ENCODE peak calls at places on chromosome 12, in five cellular contexts. C is A549; S is IMR-90; J is sigmoid colon; Y is CD8-positive, alpha-beta T cell. X is an unnamed sample. For H3K9me3, the result is how much of the 10 kb centered on the place peaks cover.

GRCh38 chr12:6372403-6373003 is 2.9 kb downstream of the SCNN1A start:
- DNase-seq in Y (no peak), J (peak), S (peak), C (peak), X (no peak)

GRCh38 chr12:49055978-49056754 is 4.4 kb downstream of the KMT2D start:
- DNase-seq in S (peak), J (peak), Y (peak), C (peak), X (peak)

GRCh38 chr12:76455582-76456345 is 103.8 kb downstream of the OSBPL8 start:
- DNase-seq in Y (no peak), J (no peak), C (peak), S (peak), X (no peak)

GRCh38 chr12:124558298-124558697 is 9.1 kb downstream of the NCOR2 start:
- DNase-seq in J (no peak), Y (no peak), S (no peak), C (no peak), X (no peak)

GRCh38 chr12:111154180-111154579 is 214.7 kb downstream of the PHETA1 start:
- DNase-seq in J (no peak), Y (no peak), C (no peak), S (no peak), X (no peak)

GRCh38 chr12:113149361-113150150 is at the start of gene CFAP73:
- DNase-seq in J (no peak), C (peak), Y (no peak), S (peak), X (no peak)

GRCh38 chr12:15273896-15274295 is 48.4 kb upstream of the PTPRO start:
- DNase-seq in J (no peak), S (no peak), C (no peak), Y (no peak), X (no peak)

GRCh38 chr12:71719647-71720370 is 33.9 kb downstream of the TMEM19 start:
- DNase-seq in C (no peak), J (no peak), Y (no peak), S (peak), X (no peak)

GRCh38 chr12:107352347-107353081 is 259.2 kb upstream of the CRY1 start:
- DNase-seq in Y (no peak), C (peak), S (no peak), J (no peak), X (no peak)

GRCh38 chr12:103742349-103742784 is 98.7 kb downstream of the NT5DC3 start:
- DNase-seq in J (no peak), C (no peak), S (no peak), Y (no peak), X (no peak)

GRCh38 chr12:96986883-96987523 is 79.9 kb downstream of the NEDD1 start:
- DNase-seq in J (no peak), Y (no peak), C (peak), S (peak), X (no peak)

GRCh38 chr12:50132505-50133135 is 20.6 kb downstream of the COX14 start:
- DNase-seq in S (peak), J (no peak), Y (no peak), C (no peak), X (no peak)

GRCh38 chr12:92553389-92553788 is 149.4 kb upstream of the PLEKHG7 start:
- DNase-seq in Y (no peak), C (no peak), S (no peak), J (peak), X (no peak)

GRCh38 chr12:91863702-91864101 is 281.9 kb downstream of the BTG1 start:
- DNase-seq in J (no peak), S (no peak), Y (no peak), C (no peak), X (no peak)

GRCh38 chr12:30978639-30979038 is 52.1 kb downstream of the TSPAN11 start:
- DNase-seq in J (peak), C (no peak), S (no peak), Y (no peak), X (no peak)

GRCh38 chr12:91226-91625 is 24.7 kb downstream of the IQSEC3 start:
- DNase-seq in S (no peak), C (no peak), J (no peak), Y (no peak), X (no peak)

GRCh38 chr12:13523926-13524325 is 327.4 kb downstream of the EMP1 start:
- DNase-seq in Y (no peak), C (no peak), S (no peak), J (no peak), X (no peak)

GRCh38 chr12:92065018-92065499 is 80.6 kb downstream of the BTG1 start:
- DNase-seq in C (peak), Y (no peak), S (peak), J (peak), X (peak)

GRCh38 chr12:6469609-6470374 is 685 bp downstream of the VAMP1 start:
- DNase-seq in C (no peak), J (no peak), S (no peak), Y (no peak), X (no peak)

GRCh38 chr12:12922191-12922616 is 29.8 kb downstream of the GPRC5D start:
- DNase-seq in Y (no peak), J (no peak), C (no peak), S (peak), X (no peak)

GRCh38 chr12:12714276-12715001 is 2.7 kb upstream of the CDKN1B start:
- DNase-seq in Y (peak), S (peak), C (no peak), J (no peak), X (no peak)

GRCh38 chr12:23630524-23630923 is 318.9 kb downstream of the SOX5 start:
- DNase-seq in J (no peak), S (no peak), C (no peak), Y (no peak), X (no peak)

GRCh38 chr12:51721281-51721940 is 127.1 kb downstream of the FIGNL2 start:
- DNase-seq in S (peak), Y (peak), C (no peak), J (peak), X (peak)

GRCh38 chr12:119090865-119091264 is 87.9 kb upstream of the HSPB8 start:
- DNase-seq in S (no peak), J (no peak), Y (no peak), C (no peak), X (no peak)

GRCh38 chr12:117105902-117106301 is 6.7 kb upstream of the TESC start:
- DNase-seq in S (no peak), C (no peak), J (no peak), Y (no peak), X (peak)

GRCh38 chr12:122981036-122981471 is 573 bp downstream of the ARL6IP4 start:
- DNase-seq in S (no peak), Y (no peak), J (no peak), C (no peak), X (no peak)

GRCh38 chr12:25052191-25053020 is 103.5 kb upstream of the BCAT1 start:
- DNase-seq in S (no peak), J (no peak), Y (peak), C (no peak), X (peak)

GRCh38 chr12:74021937-74022336 is 515.7 kb upstream of the ATXN7L3B start:
- DNase-seq in J (no peak), C (peak), Y (no peak), S (no peak), X (no peak)

GRCh38 chr12:7099290-7099996 is 7.2 kb upstream of the C1R start:
- DNase-seq in Y (no peak), J (peak), C (no peak), S (no peak), X (no peak)

GRCh38 chr12:57779736-57780135 is 2.9 kb upstream of the TSFM start:
- DNase-seq in Y (no peak), S (peak), J (no peak), C (no peak), X (no peak)

GRCh38 chr12:53694746-53695145 is 18.9 kb upstream of the ATP5MC2 start:
- DNase-seq in J (no peak), S (no peak), Y (no peak), C (no peak), X (no peak)

GRCh38 chr12:5081016-5081415 is 37.3 kb downstream of the KCNA5 start:
- DNase-seq in S (no peak), C (no peak), J (no peak), Y (no peak), X (no peak)

GRCh38 chr12:34305176-34305575 is 282.9 kb downstream of the ALG10 start:
- DNase-seq in Y (no peak), C (no peak), S (no peak), J (no peak), X (no peak)
- H3K9me3 ChIP-seq in Y (under half), C (under half), S (half or more), J (under half), X (under half)

DNA sequence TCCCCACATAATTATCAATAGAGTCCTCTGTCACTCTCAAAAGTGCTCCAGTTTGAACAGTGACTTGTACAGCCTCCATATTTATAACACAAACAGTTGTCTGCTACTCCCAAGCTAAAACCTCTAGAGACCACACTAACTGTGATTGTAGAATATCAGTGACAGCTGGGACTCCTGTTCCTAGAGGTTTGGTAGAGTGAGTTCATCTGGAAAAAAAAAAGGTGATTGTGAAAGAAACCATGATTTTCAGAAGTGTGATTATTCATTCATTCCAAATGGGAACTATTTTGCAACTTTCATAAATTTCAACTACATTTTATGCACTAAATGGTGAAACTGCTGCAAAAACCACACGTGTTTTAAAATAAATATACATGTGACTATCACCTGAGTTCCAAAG is 128.0 kb upstream of the PLXNC1 start:
- DNase-seq in S (no peak), Y (no peak), C (no peak), J (no peak), X (no peak)
- H3K9me3 ChIP-seq in S (under half), Y (under half), C (half or more), J (under half), X (under half)

GRCh38 chr12:38053113-38053512 is 263.5 kb upstream of the ALG10B start:
- DNase-seq in C (no peak), Y (no peak), J (no peak), S (no peak), X (no peak)
- H3K9me3 ChIP-seq in C (under half), Y (under half), J (under half), S (half or more), X (under half)

GRCh38 chr12:132948146-132949066 is 7.7 kb downstream of the ZNF605 start:
- DNase-seq in J (no peak), C (no peak), Y (no peak), S (no peak), X (no peak)
- H3K9me3 ChIP-seq in J (half or more), C (half or more), Y (under half), S (half or more), X (under half)

DNA sequence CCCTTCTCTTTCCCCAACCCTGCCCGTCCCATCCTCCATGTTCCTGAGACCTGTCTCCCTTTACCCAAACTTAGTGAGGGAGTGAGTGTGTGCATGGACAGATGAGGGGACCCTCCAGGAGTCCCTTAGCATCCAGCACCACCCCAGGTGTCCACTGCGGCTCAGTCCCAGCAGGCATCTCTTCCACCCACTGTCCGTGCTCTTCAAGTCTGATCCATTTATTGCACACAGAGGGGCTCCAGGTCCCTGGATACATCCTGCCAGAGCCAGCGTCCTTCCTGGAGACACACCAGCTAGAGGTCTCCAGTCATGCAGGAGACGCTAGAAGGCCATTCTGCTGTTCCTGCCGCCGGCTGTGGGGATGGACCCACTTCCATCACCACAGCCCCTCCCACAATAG is 239.2 kb downstream of the ADGRD1 start:
- DNase-seq in S (no peak), C (no peak), Y (no peak), J (no peak), X (no peak)
- H3K9me3 ChIP-seq in S (under half), C (under half), Y (under half), J (under half), X (under half)

GRCh38 chr12:3489057-3489456 is 1.9 kb upstream of the PRMT8 start:
- DNase-seq in J (no peak), C (no peak), S (no peak), Y (no peak), X (no peak)

GRCh38 chr12:3492868-3493224 is 1.8 kb downstream of the PRMT8 start:
- DNase-seq in S (no peak), C (no peak), Y (no peak), J (no peak), X (no peak)

GRCh38 chr12:3491938-3492867 is 1.2 kb downstream of the PRMT8 start:
- DNase-seq in J (no peak), Y (peak), C (peak), S (peak), X (no peak)

GRCh38 chr12:3493225-3494049 is 2.4 kb downstream of the PRMT8 start:
- DNase-seq in S (no peak), Y (no peak), C (no peak), J (no peak), X (no peak)

GRCh38 chr12:3490848-3491382 is at the start of gene PRMT8:
- DNase-seq in Y (no peak), J (no peak), C (no peak), S (no peak), X (no peak)
- H3K9me3 ChIP-seq in Y (under half), J (under half), C (under half), S (under half), X (under half)

X was measured in T-helper 17 cell.